ENCODE peak calls at places on chromosomes 4 and X, in eight cellular contexts. A is sigmoid colon; G is CD4-positive, CD25-positive, alpha-beta regulatory T cell; N is fibroblast of pulmonary artery; M is ecto neural progenitor cell; L is Caco-2; W is COR-L47; Y is activated CD8-positive, alpha-beta memory T cell treated with anti-CD3 and anti-CD28 coated beads for 24 hours. J is an unnamed sample.

GRCh38 chr4:37999000-37999745 is 39.0 kb downstream of the PTTG2 start:
- DNase-seq in A (no peak), G (no peak), N (no peak), M (no peak), L (no peak), W (peak; percentile 53), Y (no peak), J (no peak)

GRCh38 chr4:2856266-2856665 is 12.6 kb downstream of the ADD1 start:
- DNase-seq in A (no peak), G (no peak), N (no peak), M (no peak), L (no peak), W (no peak), Y (no peak), J (no peak)

GRCh38 chr4:111991797-111992196 is 153.5 kb upstream of the FAM241A start:
- DNase-seq in A (no peak), G (no peak), N (peak; percentile 67), M (no peak), L (no peak), W (no peak), Y (no peak), J (no peak)

GRCh38 chr4:70936200-70936787 is 34.1 kb downstream of the MOB1B start:
- DNase-seq in A (no peak), G (no peak), N (no peak), M (no peak), L (no peak), W (no peak), Y (no peak), J (no peak)

GRCh38 chrX:72421797-72422196 is 116.1 kb upstream of the CITED1 start:
- DNase-seq in A (no peak), G (no peak), N (no peak), M (no peak), L (no peak), W (no peak), Y (no peak), J (no peak)

GRCh38 chr4:185634066-185634652 is 98.9 kb upstream of the PDLIM3 start:
- DNase-seq in A (no peak), G (no peak), N (peak; percentile 18), M (no peak), L (peak; percentile 13), W (no peak), Y (no peak), J (no peak)

GRCh38 chrX:36867143-36867542 is 141.0 kb upstream of the FAM47C start:
- DNase-seq in A (no peak), G (no peak), N (peak; percentile 33), M (no peak), L (peak; percentile 13), W (peak; percentile 25), Y (no peak), J (no peak)

GRCh38 chr4:73866236-73866635 is 3.0 kb upstream of the CXCL1 start:
- DNase-seq in A (no peak), G (no peak), N (no peak), M (no peak), L (no peak), W (no peak), Y (no peak), J (no peak)

GRCh38 chr4:82352118-82352824 is 21.5 kb downstream of the HNRNPD start:
- DNase-seq in A (no peak), G (no peak), N (no peak), M (no peak), L (no peak), W (no peak), Y (no peak), J (no peak)

GRCh38 chr4:62023633-62024032 is 823.5 kb downstream of the ADGRL3 start:
- DNase-seq in A (no peak), G (no peak), N (no peak), M (no peak), L (no peak), W (no peak), Y (no peak), J (no peak)

GRCh38 chr4:139875456-139875855 is 209.8 kb downstream of the MGST2 start:
- DNase-seq in A (no peak), G (no peak), N (no peak), M (peak; percentile 60), L (no peak), W (peak; percentile 97), Y (no peak), J (no peak)

GRCh38 chr4:6749340-6750171 is 33.0 kb upstream of the KIAA0232 start:
- DNase-seq in A (peak; percentile 75), G (no peak), N (peak; percentile 34), M (no peak), L (peak; percentile 40), W (no peak), Y (no peak), J (peak; percentile 90)

GRCh38 chrX:10656214-10656613 is 35.8 kb upstream of the MID1 start:
- DNase-seq in A (no peak), G (no peak), N (no peak), M (no peak), L (no peak), W (peak; percentile 89), Y (no peak), J (no peak)

GRCh38 chrX:67787196-67787595 is 243.4 kb downstream of the AR start:
- DNase-seq in A (no peak), G (no peak), N (no peak), M (no peak), L (no peak), W (no peak), Y (no peak), J (no peak)

GRCh38 chr4:95248713-95249401 is 299.9 kb downstream of the UNC5C start:
- DNase-seq in A (no peak), G (no peak), N (peak; percentile 4), M (no peak), L (peak; percentile 26), W (no peak), Y (no peak), J (no peak)

GRCh38 chr4:38805530-38806145 is 1.0 kb upstream of the TLR1 start:
- DNase-seq in A (no peak), G (no peak), N (peak; percentile 62), M (no peak), L (no peak), W (no peak), Y (no peak), J (peak; percentile 48)

GRCh38 chrX:154802838-154803410 is 2.4 kb downstream of the MPP1 start:
- DNase-seq in A (no peak), G (no peak), N (no peak), M (no peak), L (no peak), W (no peak), Y (no peak), J (no peak)

GRCh38 chr4:123397276-123398150 is 918 bp downstream of the SPRY1 start:
- DNase-seq in A (peak; percentile 78), G (peak; percentile 12), N (peak; percentile 70), M (peak; percentile 83), L (peak; percentile 72), W (peak; percentile 26), Y (peak; percentile 86), J (peak; percentile 87)

GRCh38 chr4:184406915-184407314 is 67.4 kb downstream of the IRF2 start:
- DNase-seq in A (no peak), G (no peak), N (no peak), M (no peak), L (no peak), W (no peak), Y (no peak), J (no peak)

GRCh38 chrX:25968920-25969319 is 169.2 kb upstream of the MAGEB18 start:
- DNase-seq in A (no peak), G (no peak), N (peak; percentile 49), M (peak; percentile 60), L (peak; percentile 40), W (no peak), Y (no peak), J (no peak)

GRCh38 chr4:189656551-189657165 is 284.0 kb upstream of the FRG1 start:
- DNase-seq in A (no peak), G (no peak), N (no peak), M (no peak), L (no peak), W (no peak), Y (no peak), J (no peak)

GRCh38 chrX:149831473-149831872 is 49.5 kb upstream of the MAGEA8 start:
- DNase-seq in A (no peak), G (no peak), N (no peak), M (no peak), L (no peak), W (no peak), Y (no peak), J (no peak)

GRCh38 chr4:70818921-70819320 is 20.8 kb downstream of the GRSF1 start:
- DNase-seq in A (no peak), G (no peak), N (no peak), M (no peak), L (no peak), W (no peak), Y (no peak), J (no peak)

GRCh38 chr4:73814679-73815078 is 21.8 kb upstream of the CXCL6 start:
- DNase-seq in A (no peak), G (no peak), N (no peak), M (no peak), L (no peak), W (no peak), Y (no peak), J (no peak)

GRCh38 chrX:22686138-22686541 is 313.6 kb upstream of the DDX53 start:
- DNase-seq in A (peak; percentile 61), G (no peak), N (peak; percentile 91), M (no peak), L (no peak), W (peak; percentile 81), Y (no peak), J (no peak)

GRCh38 chr4:104451573-104451972 is 43.1 kb downstream of the CXXC4 start:
- DNase-seq in A (no peak), G (no peak), N (peak; percentile 8), M (no peak), L (no peak), W (no peak), Y (no peak), J (no peak)

GRCh38 chrX:115311139-115311538 is 21.6 kb downstream of the LUZP4 start:
- DNase-seq in A (no peak), G (no peak), N (no peak), M (no peak), L (no peak), W (no peak), Y (no peak), J (no peak)

GRCh38 chrX:41045960-41046567 is 39.2 kb upstream of the USP9X start:
- DNase-seq in A (peak; percentile 73), G (no peak), N (peak; percentile 82), M (peak; percentile 55), L (no peak), W (no peak), Y (no peak), J (no peak)

GRCh38 chr4:24775209-24775608 is 20.2 kb upstream of the SOD3 start:
- DNase-seq in A (no peak), G (no peak), N (no peak), M (no peak), L (no peak), W (no peak), Y (no peak), J (no peak)

GRCh38 chrX:78102100-78102499 is 1.9 kb upstream of the PGK1 start:
- DNase-seq in A (no peak), G (no peak), N (no peak), M (no peak), L (no peak), W (no peak), Y (no peak), J (no peak)

GRCh38 chrX:47143894-47144625 is 442 bp downstream of the NDUFB11 start:
- DNase-seq in A (peak; percentile 70), G (no peak), N (peak; percentile 31), M (no peak), L (no peak), W (peak; percentile 15), Y (no peak), J (no peak)

GRCh38 chr4:33924239-33924638 is 2320.1 kb downstream of the ARAP2 start:
- DNase-seq in A (no peak), G (no peak), N (peak; percentile 41), M (no peak), L (no peak), W (no peak), Y (no peak), J (no peak)

GRCh38 chr4:163542275-163542674 is 47.8 kb downstream of the TMA16 start:
- DNase-seq in A (no peak), G (no peak), N (peak; percentile 14), M (no peak), L (no peak), W (no peak), Y (no peak), J (no peak)

GRCh38 chr4:90840828-90841227 is 713.6 kb downstream of the CCSER1 start:
- DNase-seq in A (no peak), G (no peak), N (peak; percentile 8), M (no peak), L (no peak), W (no peak), Y (no peak), J (no peak)